ENCODE peak calls at places on chromosomes 7 and 10, in eight cellular contexts. X, R, H, O, K, E, F and T are unnamed samples.

GRCh38 chr10:3873728-3874461 is 88.9 kb upstream of the KLF6 start:
- DNase-seq in X (no peak), R (peak; percentile 92), H (no peak), O (no peak), K (no peak), E (no peak), F (no peak), T (no peak)

GRCh38 chr7:55120501-55121198 is 101.8 kb downstream of the EGFR start:
- DNase-seq in X (no peak), R (peak; percentile 76), H (peak; percentile 65), O (no peak), K (no peak), E (peak; percentile 58), F (peak; percentile 45), T (no peak)

GRCh38 chr10:130786365-130786966 is 525.1 kb downstream of the TCERG1L start:
- DNase-seq in X (no peak), R (no peak), H (no peak), O (no peak), K (no peak), E (no peak), F (no peak), T (no peak)

GRCh38 chr10:110841767-110842267 is 29.9 kb upstream of the PDCD4 start:
- DNase-seq in X (no peak), R (no peak), H (peak; percentile 15), O (no peak), K (no peak), E (no peak), F (no peak), T (no peak)

GRCh38 chr7:106181658-106182265 is 69.7 kb upstream of the SYPL1 start:
- DNase-seq in X (no peak), R (no peak), H (no peak), O (no peak), K (no peak), E (no peak), F (no peak), T (no peak)

GRCh38 chr10:17454181-17454800 is at the start of gene ST8SIA6:
- DNase-seq in X (no peak), R (peak; percentile 49), H (no peak), O (peak; percentile 91), K (peak; percentile 73), E (no peak), F (no peak), T (no peak)

GRCh38 chr7:74230446-74231231 is 20.8 kb downstream of the LAT2 start:
- DNase-seq in X (no peak), R (no peak), H (no peak), O (no peak), K (no peak), E (no peak), F (no peak), T (no peak)

GRCh38 chr10:78175444-78175843 is 141.8 kb downstream of the RPS24 start:
- DNase-seq in X (no peak), R (no peak), H (no peak), O (no peak), K (no peak), E (no peak), F (no peak), T (no peak)

GRCh38 chr10:109773818-109774440 is 149.4 kb downstream of the XPNPEP1 start:
- DNase-seq in X (no peak), R (peak; percentile 55), H (no peak), O (no peak), K (no peak), E (peak; percentile 44), F (no peak), T (no peak)

GRCh38 chr7:133534816-133535215 is 281.9 kb downstream of the EXOC4 start:
- DNase-seq in X (no peak), R (no peak), H (no peak), O (no peak), K (no peak), E (no peak), F (no peak), T (no peak)

GRCh38 chr7:133530682-133531081 is 277.8 kb downstream of the EXOC4 start:
- DNase-seq in X (no peak), R (peak; percentile 81), H (no peak), O (no peak), K (no peak), E (no peak), F (no peak), T (no peak)

GRCh38 chr7:133535308-133535707 is 282.4 kb downstream of the EXOC4 start:
- DNase-seq in X (no peak), R (no peak), H (no peak), O (no peak), K (no peak), E (no peak), F (no peak), T (no peak)

GRCh38 chr7:133528796-133529195 is 275.9 kb downstream of the EXOC4 start:
- DNase-seq in X (no peak), R (no peak), H (no peak), O (no peak), K (no peak), E (no peak), F (no peak), T (no peak)

GRCh38 chr7:133529861-133530260 is 277.0 kb downstream of the EXOC4 start:
- DNase-seq in X (no peak), R (no peak), H (no peak), O (no peak), K (peak; percentile 4), E (no peak), F (no peak), T (no peak)
- TF ChIP-seq CTCF in X (no peak), R (no peak), H (no peak), O (no peak), K (no peak), E (no peak), F (no peak), T (no peak)

GRCh38 chr10:92689663-92690210 is at the start of gene HHEX:
- DNase-seq in X (no peak), R (peak; percentile 73), H (no peak), O (peak; percentile 93), K (peak; percentile 52), E (no peak), F (no peak), T (peak; percentile 16)

GRCh38 chr10:92691042-92691590 is 1.4 kb downstream of the HHEX start:
- DNase-seq in X (no peak), R (no peak), H (no peak), O (peak; percentile 47), K (no peak), E (no peak), F (no peak), T (no peak)

GRCh38 chr10:92688927-92689662 is 660 bp upstream of the HHEX start:
- DNase-seq in X (no peak), R (peak; percentile 53), H (peak; percentile 19), O (peak; percentile 61), K (peak; percentile 39), E (no peak), F (no peak), T (no peak)

GRCh38 chr10:92690211-92691041 is 671 bp downstream of the HHEX start:
- DNase-seq in X (no peak), R (peak; percentile 64), H (peak; percentile 50), O (peak; percentile 95), K (peak; percentile 6), E (peak; percentile 27), F (no peak), T (no peak)

DNA sequence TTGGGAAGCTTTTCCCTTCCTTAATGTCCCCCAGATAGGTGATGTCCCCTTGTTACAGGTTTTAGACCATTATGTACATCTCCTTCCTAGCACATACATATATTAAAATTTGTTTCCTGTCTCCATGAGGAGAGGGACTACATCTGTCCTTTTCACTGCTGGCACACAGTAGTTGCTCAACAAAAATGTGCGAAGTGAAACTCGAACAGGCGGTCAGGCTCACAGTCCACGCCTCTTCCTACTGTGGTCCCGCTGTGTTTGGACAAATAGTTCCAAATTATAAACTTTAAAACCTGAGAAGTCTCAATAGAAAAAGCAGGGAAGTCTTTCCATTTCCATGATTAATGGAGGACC is 1.2 kb upstream of the HHEX start:
- DNase-seq in X (no peak), R (no peak), H (no peak), O (no peak), K (no peak), E (no peak), F (no peak), T (no peak)
- H3K27me3 ChIP-seq in X (no peaks in the 10 kb centered on the region), R (no peaks in the 10 kb centered on the region), H (peaks cover 16% of the 10 kb centered on the region), O (peaks cover 9% of the 10 kb centered on the region), K (peaks cover 64% of the 10 kb centered on the region), E (peaks cover 55% of the 10 kb centered on the region), F (no peaks in the 10 kb centered on the region), T (peaks cover 28% of the 10 kb centered on the region)

GRCh38 chr10:90777614-90778013 is 80.2 kb downstream of the HTR7 start:
- DNase-seq in X (no peak), R (no peak), H (no peak), O (no peak), K (no peak), E (peak; percentile 17), F (no peak), T (no peak)

GRCh38 chr10:90780488-90780887 is 77.4 kb downstream of the HTR7 start:
- DNase-seq in X (no peak), R (no peak), H (no peak), O (no peak), K (no peak), E (no peak), F (no peak), T (no peak)

GRCh38 chr10:90775351-90776028 is 82.3 kb downstream of the HTR7 start:
- DNase-seq in X (no peak), R (peak; percentile 14), H (no peak), O (no peak), K (no peak), E (no peak), F (no peak), T (no peak)

DNA sequence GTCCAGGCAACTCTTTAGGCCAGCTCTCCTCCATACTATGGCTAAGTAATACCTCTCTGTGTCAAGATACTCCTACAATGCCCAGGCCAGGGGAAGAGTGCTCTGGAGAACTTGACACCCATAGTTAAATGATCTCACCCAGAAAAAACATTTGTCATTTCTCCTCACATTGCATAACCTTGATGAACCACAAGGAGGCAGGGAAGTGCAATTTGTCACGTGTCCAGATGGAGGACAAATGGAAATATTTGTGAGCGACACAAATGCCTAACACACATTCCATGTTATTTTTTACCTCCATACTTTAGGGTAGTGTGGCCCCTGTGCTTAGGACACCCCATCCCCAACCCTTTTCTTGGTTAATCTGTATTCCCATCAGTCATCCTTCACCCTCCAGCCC is 78.3 kb downstream of the HTR7 start:
- DNase-seq in X (no peak), R (peak; percentile 8), H (no peak), O (no peak), K (no peak), E (no peak), F (no peak), T (no peak)
- TF ChIP-seq CTCF in X (no peak), R (peak; percentile 35), H (no peak), O (no peak), K (peak; percentile 30), E (no peak), F (peak; percentile 36), T (no peak)

DNA sequence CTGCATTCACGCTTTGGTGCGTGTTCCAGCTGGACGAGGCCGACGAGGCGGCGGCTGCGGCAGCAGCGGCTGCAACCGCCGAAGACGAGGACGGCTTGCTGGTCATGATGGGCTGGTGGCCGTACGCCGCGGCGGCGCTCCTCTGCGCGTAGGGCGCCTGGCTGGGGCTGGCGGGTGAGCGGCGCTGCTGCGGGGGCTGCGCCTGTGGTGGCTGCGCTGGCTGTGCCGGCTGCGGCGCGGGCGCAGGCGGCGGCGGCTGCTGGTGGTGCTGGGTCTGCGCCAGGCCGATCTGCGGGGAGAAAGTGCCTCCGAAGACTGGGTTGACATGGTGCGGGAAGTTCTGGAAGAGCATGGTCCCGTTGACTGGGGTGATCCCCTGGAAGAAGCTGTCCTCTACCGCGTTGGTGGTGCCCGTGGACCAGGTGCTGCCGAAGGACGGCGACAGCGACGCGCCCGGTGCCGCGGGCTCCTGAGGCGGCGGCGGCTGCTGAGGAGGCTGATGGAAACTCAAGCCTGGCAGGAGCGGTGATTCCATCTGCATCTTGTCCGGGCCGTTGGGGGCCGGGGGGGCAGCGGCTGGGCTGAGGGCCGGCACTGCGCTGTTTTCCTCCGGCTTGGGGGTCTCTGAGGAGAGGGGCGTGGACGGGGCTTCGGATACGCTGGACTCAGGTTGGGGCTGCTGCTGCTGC is 51.1 kb downstream of the CPEB3 start:
- DNase-seq in X (peak; percentile 61), R (peak; percentile 22), H (peak; percentile 24), O (peak; percentile 92), K (peak; percentile 61), E (peak; percentile 20), F (no peak), T (peak; percentile 37)
- H3K27me3 ChIP-seq in X (no peaks in the 10 kb centered on the region), R (no peaks in the 10 kb centered on the region), H (no peaks in the 10 kb centered on the region), O (no peaks in the 10 kb centered on the region), K (no peaks in the 10 kb centered on the region), E (no peaks in the 10 kb centered on the region), F (no peaks in the 10 kb centered on the region), T (no peaks in the 10 kb centered on the region)